ENCODE peak calls at places on chromosomes 3 and 15, in six cellular contexts. W is activated B cell treated with CpG ODN at 0.5 μM for 24 hours, J is left ventricle myocardium inferior, R is endodermal cell, D is body of pancreas, S is foreskin fibroblast. I is an unnamed sample.
A peak's percentile ranks its signal among the peaks of the same experiment; 100 is the strongest.

GRCh38 chr3:126750760-126751129 is 46.7 kb downstream of the CHCHD6 start:
- DNase-seq in R (peak; percentile 74), D (no peak), W (no peak), J (no peak), S (no peak), I (no peak)

GRCh38 chr15:59688383-59688887 is 685 bp downstream of the BNIP2 start:
- DNase-seq in J (no peak), R (no peak), S (peak; percentile 67), D (peak; percentile 15), W (no peak), I (no peak)

GRCh38 chr3:19467761-19468160 is 319.5 kb downstream of the KCNH8 start:
- DNase-seq in S (no peak), R (no peak), J (no peak), W (no peak), D (no peak), I (no peak)

GRCh38 chr3:23479615-23480323 is 276.6 kb downstream of the UBE2E2 start:
- DNase-seq in R (no peak), J (no peak), S (no peak), W (no peak), D (no peak), I (no peak)

GRCh38 chr3:195752538-195753331 is 32.0 kb downstream of the MUC20 start:
- DNase-seq in W (no peak), S (no peak), D (no peak), J (no peak), R (no peak), I (no peak)

GRCh38 chr15:55289011-55289572 is 521 bp downstream of the RAB27A start:
- DNase-seq in R (peak; percentile 80), D (peak; percentile 40), J (peak; percentile 18), S (peak; percentile 75), W (no peak), I (no peak)

GRCh38 chr3:140035856-140036255 is 100.9 kb downstream of the CLSTN2 start:
- DNase-seq in J (no peak), D (no peak), S (no peak), W (no peak), R (peak; percentile 54), I (no peak)

GRCh38 chr3:177776656-177777055 is 579.4 kb upstream of the TBL1XR1 start:
- DNase-seq in D (peak; percentile 17), R (peak; percentile 41), J (no peak), S (peak; percentile 53), W (no peak), I (no peak)

GRCh38 chr3:158107508-158108095 is 1.4 kb upstream of the SHOX2 start:
- DNase-seq in S (peak; percentile 47), J (no peak), W (no peak), R (no peak), D (no peak), I (no peak)

GRCh38 chr15:85381850-85382751 is 1.7 kb downstream of the AKAP13 start:
- DNase-seq in W (no peak), S (peak; percentile 35), R (no peak), J (no peak), D (no peak), I (no peak)

GRCh38 chr3:195869413-195870001 is 38.8 kb downstream of the TNK2 start:
- DNase-seq in J (no peak), S (no peak), R (no peak), D (no peak), W (no peak), I (no peak)

GRCh38 chr3:59115355-59116136 is 65.7 kb upstream of the CFAP20DC start:
- DNase-seq in R (no peak), D (no peak), W (no peak), S (peak; percentile 71), J (no peak), I (no peak)

GRCh38 chr15:58931985-58932384 is 1.5 kb downstream of the SLTM start:
- DNase-seq in W (no peak), D (peak; percentile 49), R (no peak), J (no peak), S (peak; percentile 71), I (no peak)

GRCh38 chr3:112615942-112616731 is 24.8 kb downstream of the CCDC80 start:
- DNase-seq in W (no peak), D (no peak), R (no peak), J (no peak), S (no peak), I (no peak)

GRCh38 chr3:129116482-129116946 is 5.1 kb downstream of the RAB43 start:
- DNase-seq in D (no peak), R (peak; percentile 64), J (no peak), S (no peak), W (no peak), I (no peak)

GRCh38 chr15:98799461-98799971 is 151.2 kb downstream of the IGF1R start:
- DNase-seq in D (peak; percentile 38), J (no peak), R (peak; percentile 89), W (no peak), S (peak; percentile 44), I (no peak)

GRCh38 chr3:195219351-195220045 is 51.5 kb downstream of the XXYLT1 start:
- DNase-seq in W (no peak), D (no peak), S (no peak), R (peak; percentile 22), J (no peak), I (no peak)

GRCh38 chr3:146493761-146494160 is 24.4 kb upstream of the PLSCR2 start:
- DNase-seq in D (no peak), R (no peak), S (peak; percentile 63), W (no peak), J (no peak), I (no peak)

GRCh38 chr3:83946554-83946953 is 1012.2 kb upstream of the CADM2 start:
- DNase-seq in S (peak; percentile 12), R (peak; percentile 60), D (no peak), J (no peak), W (no peak), I (no peak)
- TF ChIP-seq CTCF in S (no peak), R (peak; percentile 69), D (no peak), J (peak; percentile 15), W (no peak), I (no peak)

DNA sequence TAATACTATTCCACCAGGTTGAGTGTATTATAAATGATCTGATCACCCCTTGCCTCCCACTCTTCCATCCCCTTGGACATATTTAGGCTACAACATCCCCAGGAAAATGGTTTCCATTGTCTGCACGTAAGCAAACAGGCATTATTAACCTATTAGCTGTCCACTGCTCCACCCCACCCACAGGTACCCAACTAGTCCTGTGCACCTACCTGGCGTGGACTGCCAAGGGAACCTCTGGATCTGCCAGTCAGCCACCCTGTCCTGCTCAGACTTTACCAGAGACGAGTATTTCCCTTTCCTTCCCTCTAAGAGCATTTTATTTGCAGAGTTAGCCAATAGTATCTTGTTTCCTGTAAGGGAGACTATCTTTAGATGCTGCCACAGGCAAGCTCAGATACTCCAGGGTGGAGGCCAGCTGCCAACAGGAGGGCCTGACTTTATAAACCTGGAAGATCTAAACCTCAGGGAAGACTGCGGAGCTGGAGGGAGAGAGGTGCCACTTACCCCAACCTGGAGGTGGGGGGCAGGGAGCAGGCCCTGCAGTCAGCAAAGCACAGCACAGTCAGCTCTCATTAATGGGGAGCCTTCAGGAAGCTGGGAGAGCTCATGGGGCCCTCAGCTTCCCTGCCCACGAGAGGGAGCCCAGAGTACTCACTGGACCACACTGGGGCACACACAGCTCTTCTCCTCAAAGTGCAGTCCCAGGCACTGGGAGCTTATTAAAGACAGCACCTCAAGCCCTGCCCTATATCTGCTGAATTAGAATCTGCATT is at the start of gene CX3CR1:
- DNase-seq in W (no peak), J (no peak), D (no peak), R (peak; percentile 36), S (no peak), I (no peak)
- TF ChIP-seq CTCF in W (no peak), J (no peak), D (no peak), R (no peak), S (no peak), I (no peak)

DNA sequence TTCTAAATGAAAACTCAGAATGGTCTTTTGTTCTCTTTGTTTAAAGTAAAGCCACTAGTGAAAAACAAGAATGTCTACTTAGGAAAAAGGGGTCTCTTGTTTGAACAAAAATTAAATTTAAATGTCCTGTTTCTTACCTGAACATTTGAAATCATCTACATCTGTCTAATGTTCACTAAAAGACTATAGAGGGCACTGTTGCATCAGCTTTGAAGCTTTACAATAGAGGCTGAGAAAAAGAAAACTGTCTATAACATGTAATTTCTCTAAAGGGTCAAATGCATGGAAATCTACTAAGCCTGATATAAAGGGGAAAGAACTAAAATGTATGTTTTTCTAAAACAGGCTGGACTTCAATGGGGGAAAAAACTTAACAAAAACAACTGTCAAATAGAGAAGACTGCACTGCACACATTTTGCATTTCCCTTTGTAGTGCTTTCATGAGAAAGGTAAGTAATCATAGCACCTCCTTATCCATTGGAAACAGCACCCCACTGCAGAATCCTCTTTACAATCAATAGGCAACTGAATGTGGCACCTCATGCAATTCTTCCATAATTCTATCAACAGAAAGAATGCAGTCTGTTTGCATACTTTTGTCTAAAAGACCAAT is 26.3 kb downstream of the DPH6 start:
- DNase-seq in R (no peak), S (peak; percentile 74), D (no peak), W (no peak), J (no peak), I (no peak)
- TF ChIP-seq CTCF in R (peak; percentile 85), S (peak; percentile 39), D (peak; percentile 53), W (no peak), J (peak; percentile 77), I (peak; percentile 61)

GRCh38 chr15:75584121-75584520 is 5.0 kb upstream of the PTPN9 start:
- DNase-seq in D (no peak), W (no peak), J (no peak), S (peak; percentile 51), R (peak; percentile 49), I (no peak)

GRCh38 chr15:75583689-75584088 is 4.6 kb upstream of the PTPN9 start:
- DNase-seq in S (peak; percentile 10), R (peak; percentile 56), W (no peak), D (no peak), J (peak; percentile 29), I (no peak)

GRCh38 chr15:75577401-75578205 is 1.5 kb downstream of the PTPN9 start:
- DNase-seq in R (peak; percentile 50), J (no peak), W (no peak), S (peak; percentile 37), D (no peak), I (no peak)

GRCh38 chr15:75578206-75578947 is 738 bp downstream of the PTPN9 start:
- DNase-seq in S (peak; percentile 56), J (peak; percentile 27), W (peak; percentile 52), D (peak; percentile 25), R (peak; percentile 64), I (no peak)

DNA sequence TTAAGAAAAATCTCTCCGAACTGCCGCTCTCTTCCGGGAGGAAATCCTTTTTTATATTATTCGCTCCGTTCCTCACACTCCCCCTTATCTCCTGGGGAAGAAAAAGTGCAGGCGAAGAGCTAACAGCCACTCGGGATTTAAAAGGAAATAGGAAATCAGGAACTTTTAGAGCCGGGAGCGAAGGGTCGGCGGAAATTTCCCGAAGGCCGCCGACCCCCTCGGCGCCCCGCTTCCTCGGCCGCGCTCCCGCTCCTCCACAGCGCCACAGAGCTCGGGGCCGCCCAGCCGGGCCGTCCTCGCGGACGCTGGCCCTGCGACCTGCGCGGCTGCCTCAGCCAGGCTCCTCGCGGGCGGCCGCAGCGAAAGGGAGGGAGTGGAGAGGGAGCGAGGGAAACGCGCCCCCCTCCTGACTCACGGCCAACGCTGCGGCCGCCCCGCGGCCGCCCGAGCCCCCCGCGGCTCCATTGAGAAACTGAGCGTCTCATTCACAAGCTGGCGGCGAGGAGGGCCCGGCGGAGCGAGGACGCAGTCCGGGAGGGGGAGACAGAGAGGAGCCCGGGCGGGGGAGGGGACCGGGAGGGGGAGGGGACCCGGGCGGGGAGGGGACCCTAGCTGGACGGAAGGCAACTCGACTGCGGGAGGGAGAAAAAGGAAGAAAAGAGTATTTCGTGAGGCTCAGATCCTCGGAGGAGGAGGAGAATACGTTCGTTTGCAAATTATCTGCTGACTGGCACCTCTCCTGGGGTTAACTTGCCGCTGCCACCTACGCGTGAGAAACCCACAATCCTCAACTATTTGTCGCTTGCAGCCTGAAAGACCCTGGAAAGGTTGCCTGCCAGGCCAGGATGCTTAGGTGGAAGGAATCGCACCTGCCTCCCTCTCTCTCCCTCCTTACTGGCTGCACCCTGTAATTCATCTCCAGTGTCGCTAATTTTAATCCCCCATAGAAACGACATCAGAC is at the start of gene PTPN9:
- DNase-seq in J (peak; percentile 84), D (peak; percentile 70), W (peak; percentile 63), S (peak; percentile 92), R (peak; percentile 98), I (peak; percentile 45)
- TF ChIP-seq CTCF in J (peak; percentile 63), D (peak; percentile 24), W (no peak), S (peak; percentile 38), R (peak; percentile 71), I (peak; percentile 29)